ENCODE peak calls at places on chromosomes 11 and 22, in eight cellular contexts. T is ELR; S is stimulated activated CD8-positive, alpha-beta memory T cell treated with anti-CD3 and anti-CD28 coated beads, Interleukin-4, amount 100 ng/mL, for 24 hours; C is stimulated activated effector memory CD8-positive, alpha-beta T cell treated with anti-CD3 and anti-CD28 coated beads, Interleukin-12 subunit alpha, Interleukin-12 subunit beta, amount 100 ng/mL, for 72 hours; A is stimulated activated naive B cell treated with anti-CD40 and anti-IgM and Interleukin-4, amounts not matched to agents 10 μg/mL and 1 μg/mL and 100 μg/mL, for 72 hours; G is T47D; K is activated CD8-positive, alpha-beta memory T cell treated with anti-CD3 and anti-CD28 coated beads for 4 hours; R is activated B cell treated with CpG ODN at 0.5 μM for 24 hours. Z is an unnamed sample.
A peak's percentile ranks its signal among the peaks of the same experiment; 100 is the strongest.

GRCh38 chr11:130404727-130405126 is 23.7 kb downstream of the ADAMTS8 start:
- DNase-seq in T (no peak), S (no peak), C (no peak), A (no peak), G (no peak), K (no peak), R (no peak), Z (no peak)

GRCh38 chr11:74185695-74186094 is 14.6 kb downstream of the PPME1 start:
- DNase-seq in T (peak; percentile 29), S (no peak), C (no peak), A (no peak), G (no peak), K (no peak), R (no peak), Z (no peak)

GRCh38 chr22:28091486-28091885 is 172.4 kb upstream of the PITPNB start:
- DNase-seq in T (no peak), S (no peak), C (no peak), A (no peak), G (no peak), K (no peak), R (no peak), Z (no peak)

GRCh38 chr11:62245271-62245753 is 3.3 kb downstream of the SCGB1D2 start:
- DNase-seq in T (peak; percentile 33), S (no peak), C (no peak), A (no peak), G (peak; percentile 44), K (no peak), R (no peak), Z (peak; percentile 19)

GRCh38 chr11:96019810-96020747 is 96.2 kb upstream of the MTMR2 start:
- DNase-seq in T (no peak), S (no peak), C (no peak), A (no peak), G (no peak), K (no peak), R (no peak), Z (no peak)

GRCh38 chr11:83661491-83662350 is 375.6 kb upstream of the CCDC90B start:
- DNase-seq in T (no peak), S (no peak), C (no peak), A (no peak), G (no peak), K (no peak), R (no peak), Z (no peak)

GRCh38 chr11:118002541-118003019 is 16.4 kb downstream of the IL10RA start:
- DNase-seq in T (no peak), S (no peak), C (peak; percentile 87), A (peak; percentile 79), G (no peak), K (peak; percentile 55), R (no peak), Z (peak; percentile 47)

GRCh38 chr11:44764583-44764982 is 37.8 kb downstream of the TSPAN18 start:
- DNase-seq in T (no peak), S (no peak), C (no peak), A (no peak), G (no peak), K (no peak), R (no peak), Z (no peak)

GRCh38 chr11:62580959-62581715 is 7.4 kb upstream of the EEF1G start:
- DNase-seq in T (no peak), S (no peak), C (no peak), A (no peak), G (no peak), K (no peak), R (no peak), Z (no peak)

GRCh38 chr11:78952188-78952587 is 377.5 kb upstream of the NARS2 start:
- DNase-seq in T (no peak), S (no peak), C (no peak), A (no peak), G (no peak), K (no peak), R (no peak), Z (no peak)

GRCh38 chr11:66950113-66950535 is 8.1 kb downstream of the PC start:
- DNase-seq in T (peak; percentile 90), S (no peak), C (no peak), A (peak; percentile 15), G (peak; percentile 55), K (no peak), R (no peak), Z (peak; percentile 52)

GRCh38 chr22:49606562-49606961 is 221.1 kb downstream of the BRD1 start:
- DNase-seq in T (no peak), S (no peak), C (no peak), A (no peak), G (no peak), K (no peak), R (no peak), Z (no peak)

Z was measured in colonic mucosa.